ENCODE peak calls at places on chromosome 16, in six cellular contexts. One of them, this sample, is unnamed.

GRCh38 chr16:63188076-63188771 is 1152.0 kb upstream of the CDH8 start:
- DNase-seq in HT-29: peak; percentile 7
- DNase-seq in A172: no peak
- DNase-seq in activated T-cell treated with anti-CD3 and anti-CD28 coated beads for 1 hour: no peak
- DNase-seq in effector CD8-positive, alpha-beta T cell: no peak
- DNase-seq in stimulated activated CD4-positive, alpha-beta T cell treated with anti-CD3 and anti-CD28 coated beads, Interleukin-15, amount 100 ng/mL, for 48 hours: no peak
- DNase-seq in this sample: no peak

GRCh38 chr16:20799599-20799998 is 6.7 kb downstream of the ERI2 start:
- DNase-seq in activated T-cell treated with anti-CD3 and anti-CD28 coated beads for 1 hour: no peak
- DNase-seq in effector CD8-positive, alpha-beta T cell: no peak
- DNase-seq in A172: peak; percentile 34
- DNase-seq in HT-29: peak; percentile 31
- DNase-seq in stimulated activated CD4-positive, alpha-beta T cell treated with anti-CD3 and anti-CD28 coated beads, Interleukin-15, amount 100 ng/mL, for 48 hours: no peak
- DNase-seq in this sample: no peak

GRCh38 chr16:54568897-54569807 is 282.6 kb upstream of the IRX3 start:
- DNase-seq in stimulated activated CD4-positive, alpha-beta T cell treated with anti-CD3 and anti-CD28 coated beads, Interleukin-15, amount 100 ng/mL, for 48 hours: no peak
- DNase-seq in activated T-cell treated with anti-CD3 and anti-CD28 coated beads for 1 hour: no peak
- DNase-seq in HT-29: no peak
- DNase-seq in effector CD8-positive, alpha-beta T cell: no peak
- DNase-seq in A172: peak; percentile 0
- DNase-seq in this sample: no peak

GRCh38 chr16:12406840-12407690 is 396.6 kb downstream of the CPPED1 start:
- DNase-seq in activated T-cell treated with anti-CD3 and anti-CD28 coated beads for 1 hour: no peak
- DNase-seq in HT-29: peak; percentile 34
- DNase-seq in stimulated activated CD4-positive, alpha-beta T cell treated with anti-CD3 and anti-CD28 coated beads, Interleukin-15, amount 100 ng/mL, for 48 hours: no peak
- DNase-seq in effector CD8-positive, alpha-beta T cell: no peak
- DNase-seq in A172: peak; percentile 39
- DNase-seq in this sample: no peak

GRCh38 chr16:13118091-13118490 is 216.7 kb downstream of the SHISA9 start:
- DNase-seq in effector CD8-positive, alpha-beta T cell: no peak
- DNase-seq in activated T-cell treated with anti-CD3 and anti-CD28 coated beads for 1 hour: no peak
- DNase-seq in HT-29: no peak
- DNase-seq in stimulated activated CD4-positive, alpha-beta T cell treated with anti-CD3 and anti-CD28 coated beads, Interleukin-15, amount 100 ng/mL, for 48 hours: no peak
- DNase-seq in A172: no peak
- DNase-seq in this sample: no peak

GRCh38 chr16:74730049-74730683 is 29.5 kb upstream of the MLKL start:
- DNase-seq in activated T-cell treated with anti-CD3 and anti-CD28 coated beads for 1 hour: no peak
- DNase-seq in stimulated activated CD4-positive, alpha-beta T cell treated with anti-CD3 and anti-CD28 coated beads, Interleukin-15, amount 100 ng/mL, for 48 hours: no peak
- DNase-seq in A172: peak; percentile 47
- DNase-seq in effector CD8-positive, alpha-beta T cell: no peak
- DNase-seq in HT-29: peak; percentile 88
- DNase-seq in this sample: no peak

GRCh38 chr16:72501739-72502653 is 330.0 kb upstream of the PMFBP1 start:
- DNase-seq in HT-29: peak; percentile 69
- DNase-seq in effector CD8-positive, alpha-beta T cell: peak; percentile 8
- DNase-seq in activated T-cell treated with anti-CD3 and anti-CD28 coated beads for 1 hour: no peak
- DNase-seq in A172: peak; percentile 62
- DNase-seq in stimulated activated CD4-positive, alpha-beta T cell treated with anti-CD3 and anti-CD28 coated beads, Interleukin-15, amount 100 ng/mL, for 48 hours: peak; percentile 1
- DNase-seq in this sample: no peak

GRCh38 chr16:61934591-61934990 is 101.6 kb downstream of the CDH8 start:
- DNase-seq in A172: no peak
- DNase-seq in HT-29: no peak
- DNase-seq in effector CD8-positive, alpha-beta T cell: no peak
- DNase-seq in stimulated activated CD4-positive, alpha-beta T cell treated with anti-CD3 and anti-CD28 coated beads, Interleukin-15, amount 100 ng/mL, for 48 hours: no peak
- DNase-seq in activated T-cell treated with anti-CD3 and anti-CD28 coated beads for 1 hour: no peak
- DNase-seq in this sample: no peak

GRCh38 chr16:23949630-23950290 is 114.0 kb downstream of the PRKCB start:
- DNase-seq in A172: no peak
- DNase-seq in HT-29: no peak
- DNase-seq in stimulated activated CD4-positive, alpha-beta T cell treated with anti-CD3 and anti-CD28 coated beads, Interleukin-15, amount 100 ng/mL, for 48 hours: no peak
- DNase-seq in effector CD8-positive, alpha-beta T cell: peak; percentile 41
- DNase-seq in activated T-cell treated with anti-CD3 and anti-CD28 coated beads for 1 hour: peak; percentile 43
- DNase-seq in this sample: peak; percentile 42

GRCh38 chr16:79926451-79927205 is 326.1 kb upstream of the MAF start:
- DNase-seq in effector CD8-positive, alpha-beta T cell: no peak
- DNase-seq in HT-29: no peak
- DNase-seq in stimulated activated CD4-positive, alpha-beta T cell treated with anti-CD3 and anti-CD28 coated beads, Interleukin-15, amount 100 ng/mL, for 48 hours: no peak
- DNase-seq in activated T-cell treated with anti-CD3 and anti-CD28 coated beads for 1 hour: no peak
- DNase-seq in A172: no peak
- DNase-seq in this sample: no peak

GRCh38 chr16:88721236-88721635 is 14.9 kb downstream of the CTU2 start:
- DNase-seq in activated T-cell treated with anti-CD3 and anti-CD28 coated beads for 1 hour: no peak
- DNase-seq in HT-29: no peak
- DNase-seq in A172: no peak
- DNase-seq in stimulated activated CD4-positive, alpha-beta T cell treated with anti-CD3 and anti-CD28 coated beads, Interleukin-15, amount 100 ng/mL, for 48 hours: no peak
- DNase-seq in effector CD8-positive, alpha-beta T cell: no peak
- DNase-seq in this sample: no peak

GRCh38 chr16:16071631-16072244 is 122.3 kb downstream of the ABCC1 start:
- DNase-seq in HT-29: no peak
- DNase-seq in activated T-cell treated with anti-CD3 and anti-CD28 coated beads for 1 hour: no peak
- DNase-seq in stimulated activated CD4-positive, alpha-beta T cell treated with anti-CD3 and anti-CD28 coated beads, Interleukin-15, amount 100 ng/mL, for 48 hours: no peak
- DNase-seq in A172: peak; percentile 48
- DNase-seq in effector CD8-positive, alpha-beta T cell: no peak
- DNase-seq in this sample: no peak

GRCh38 chr16:28067604-28068382 is 4.3 kb upstream of the GSG1L start:
- DNase-seq in effector CD8-positive, alpha-beta T cell: no peak
- DNase-seq in A172: peak; percentile 64
- DNase-seq in stimulated activated CD4-positive, alpha-beta T cell treated with anti-CD3 and anti-CD28 coated beads, Interleukin-15, amount 100 ng/mL, for 48 hours: no peak
- DNase-seq in HT-29: no peak
- DNase-seq in activated T-cell treated with anti-CD3 and anti-CD28 coated beads for 1 hour: no peak
- DNase-seq in this sample: no peak

GRCh38 chr16:84138824-84139627 is 6.0 kb downstream of the HSDL1 start:
- DNase-seq in activated T-cell treated with anti-CD3 and anti-CD28 coated beads for 1 hour: no peak
- DNase-seq in stimulated activated CD4-positive, alpha-beta T cell treated with anti-CD3 and anti-CD28 coated beads, Interleukin-15, amount 100 ng/mL, for 48 hours: no peak
- DNase-seq in effector CD8-positive, alpha-beta T cell: no peak
- DNase-seq in HT-29: peak; percentile 13
- DNase-seq in A172: peak; percentile 80
- DNase-seq in this sample: no peak

GRCh38 chr16:83040174-83040573 is 413.4 kb downstream of the CDH13 start:
- DNase-seq in effector CD8-positive, alpha-beta T cell: no peak
- DNase-seq in stimulated activated CD4-positive, alpha-beta T cell treated with anti-CD3 and anti-CD28 coated beads, Interleukin-15, amount 100 ng/mL, for 48 hours: no peak
- DNase-seq in activated T-cell treated with anti-CD3 and anti-CD28 coated beads for 1 hour: no peak
- DNase-seq in A172: peak; percentile 92
- DNase-seq in HT-29: no peak
- DNase-seq in this sample: no peak

GRCh38 chr16:53434436-53435065 is at the start of gene RBL2:
- DNase-seq in stimulated activated CD4-positive, alpha-beta T cell treated with anti-CD3 and anti-CD28 coated beads, Interleukin-15, amount 100 ng/mL, for 48 hours: peak; percentile 40
- DNase-seq in activated T-cell treated with anti-CD3 and anti-CD28 coated beads for 1 hour: peak; percentile 55
- DNase-seq in effector CD8-positive, alpha-beta T cell: peak; percentile 65
- DNase-seq in A172: peak; percentile 49
- DNase-seq in HT-29: peak; percentile 76
- DNase-seq in this sample: peak; percentile 73

GRCh38 chr16:57044931-57045693 is 47.3 kb upstream of the CPNE2 start:
- DNase-seq in activated T-cell treated with anti-CD3 and anti-CD28 coated beads for 1 hour: no peak
- DNase-seq in A172: no peak
- DNase-seq in stimulated activated CD4-positive, alpha-beta T cell treated with anti-CD3 and anti-CD28 coated beads, Interleukin-15, amount 100 ng/mL, for 48 hours: no peak
- DNase-seq in HT-29: no peak
- DNase-seq in effector CD8-positive, alpha-beta T cell: no peak
- DNase-seq in this sample: no peak

GRCh38 chr16:17460890-17461289 is 9.9 kb downstream of the XYLT1 start:
- DNase-seq in HT-29: no peak
- DNase-seq in stimulated activated CD4-positive, alpha-beta T cell treated with anti-CD3 and anti-CD28 coated beads, Interleukin-15, amount 100 ng/mL, for 48 hours: no peak
- DNase-seq in A172: no peak
- DNase-seq in activated T-cell treated with anti-CD3 and anti-CD28 coated beads for 1 hour: no peak
- DNase-seq in effector CD8-positive, alpha-beta T cell: no peak
- DNase-seq in this sample: no peak

GRCh38 chr16:21167929-21168602 is 9.6 kb downstream of the LDAF1 start:
- DNase-seq in A172: no peak
- DNase-seq in stimulated activated CD4-positive, alpha-beta T cell treated with anti-CD3 and anti-CD28 coated beads, Interleukin-15, amount 100 ng/mL, for 48 hours: no peak
- DNase-seq in activated T-cell treated with anti-CD3 and anti-CD28 coated beads for 1 hour: no peak
- DNase-seq in HT-29: no peak
- DNase-seq in effector CD8-positive, alpha-beta T cell: no peak
- DNase-seq in this sample: no peak

GRCh38 chr16:81901483-81901882 is 109.8 kb downstream of the SDR42E1 start:
- DNase-seq in activated T-cell treated with anti-CD3 and anti-CD28 coated beads for 1 hour: no peak
- DNase-seq in A172: no peak
- DNase-seq in effector CD8-positive, alpha-beta T cell: no peak
- DNase-seq in HT-29: peak; percentile 37
- DNase-seq in stimulated activated CD4-positive, alpha-beta T cell treated with anti-CD3 and anti-CD28 coated beads, Interleukin-15, amount 100 ng/mL, for 48 hours: no peak
- DNase-seq in this sample: no peak

GRCh38 chr16:74034862-74035261 is 261.8 kb upstream of the PSMD7 start:
- DNase-seq in HT-29: peak; percentile 35
- DNase-seq in A172: peak; percentile 8
- DNase-seq in stimulated activated CD4-positive, alpha-beta T cell treated with anti-CD3 and anti-CD28 coated beads, Interleukin-15, amount 100 ng/mL, for 48 hours: no peak
- DNase-seq in effector CD8-positive, alpha-beta T cell: no peak
- DNase-seq in activated T-cell treated with anti-CD3 and anti-CD28 coated beads for 1 hour: no peak
- DNase-seq in this sample: no peak

GRCh38 chr16:75860654-75861053 is 134.4 kb upstream of the CPHXL start:
- DNase-seq in effector CD8-positive, alpha-beta T cell: no peak
- DNase-seq in stimulated activated CD4-positive, alpha-beta T cell treated with anti-CD3 and anti-CD28 coated beads, Interleukin-15, amount 100 ng/mL, for 48 hours: no peak
- DNase-seq in HT-29: no peak
- DNase-seq in activated T-cell treated with anti-CD3 and anti-CD28 coated beads for 1 hour: no peak
- DNase-seq in A172: no peak
- DNase-seq in this sample: no peak

GRCh38 chr16:88464447-88465318 is 11.6 kb downstream of the ZFPM1 start:
- DNase-seq in stimulated activated CD4-positive, alpha-beta T cell treated with anti-CD3 and anti-CD28 coated beads, Interleukin-15, amount 100 ng/mL, for 48 hours: no peak
- DNase-seq in HT-29: no peak
- DNase-seq in activated T-cell treated with anti-CD3 and anti-CD28 coated beads for 1 hour: no peak
- DNase-seq in effector CD8-positive, alpha-beta T cell: no peak
- DNase-seq in A172: no peak
- DNase-seq in this sample: no peak

GRCh38 chr16:709651-710499 is 4.3 kb upstream of the FBXL16 start:
- DNase-seq in HT-29: peak; percentile 64
- DNase-seq in effector CD8-positive, alpha-beta T cell: no peak
- DNase-seq in activated T-cell treated with anti-CD3 and anti-CD28 coated beads for 1 hour: no peak
- DNase-seq in stimulated activated CD4-positive, alpha-beta T cell treated with anti-CD3 and anti-CD28 coated beads, Interleukin-15, amount 100 ng/mL, for 48 hours: no peak
- DNase-seq in A172: peak; percentile 92
- DNase-seq in this sample: no peak

GRCh38 chr16:66366433-66367299 is at the start of gene CDH5:
- DNase-seq in stimulated activated CD4-positive, alpha-beta T cell treated with anti-CD3 and anti-CD28 coated beads, Interleukin-15, amount 100 ng/mL, for 48 hours: no peak
- DNase-seq in A172: no peak
- DNase-seq in effector CD8-positive, alpha-beta T cell: no peak
- DNase-seq in activated T-cell treated with anti-CD3 and anti-CD28 coated beads for 1 hour: no peak
- DNase-seq in HT-29: no peak
- DNase-seq in this sample: no peak

GRCh38 chr16:74842413-74842812 is 67.8 kb upstream of the FA2H start:
- DNase-seq in A172: no peak
- DNase-seq in HT-29: no peak
- DNase-seq in stimulated activated CD4-positive, alpha-beta T cell treated with anti-CD3 and anti-CD28 coated beads, Interleukin-15, amount 100 ng/mL, for 48 hours: no peak
- DNase-seq in effector CD8-positive, alpha-beta T cell: no peak
- DNase-seq in activated T-cell treated with anti-CD3 and anti-CD28 coated beads for 1 hour: no peak
- DNase-seq in this sample: no peak

GRCh38 chr16:23365602-23366240 is 63.6 kb downstream of the SCNN1B start:
- DNase-seq in stimulated activated CD4-positive, alpha-beta T cell treated with anti-CD3 and anti-CD28 coated beads, Interleukin-15, amount 100 ng/mL, for 48 hours: no peak
- DNase-seq in activated T-cell treated with anti-CD3 and anti-CD28 coated beads for 1 hour: no peak
- DNase-seq in A172: no peak
- DNase-seq in effector CD8-positive, alpha-beta T cell: no peak
- DNase-seq in HT-29: no peak
- DNase-seq in this sample: no peak

GRCh38 chr16:27852116-27852515 is 211.4 kb downstream of the GSG1L start:
- DNase-seq in A172: no peak
- DNase-seq in effector CD8-positive, alpha-beta T cell: no peak
- DNase-seq in stimulated activated CD4-positive, alpha-beta T cell treated with anti-CD3 and anti-CD28 coated beads, Interleukin-15, amount 100 ng/mL, for 48 hours: no peak
- DNase-seq in HT-29: no peak
- DNase-seq in activated T-cell treated with anti-CD3 and anti-CD28 coated beads for 1 hour: no peak
- DNase-seq in this sample: no peak

GRCh38 chr16:1981972-1982574 is 804 bp upstream of the NOXO1 start:
- DNase-seq in A172: no peak
- DNase-seq in stimulated activated CD4-positive, alpha-beta T cell treated with anti-CD3 and anti-CD28 coated beads, Interleukin-15, amount 100 ng/mL, for 48 hours: no peak
- DNase-seq in activated T-cell treated with anti-CD3 and anti-CD28 coated beads for 1 hour: no peak
- DNase-seq in effector CD8-positive, alpha-beta T cell: no peak
- DNase-seq in HT-29: peak; percentile 94
- DNase-seq in this sample: no peak

GRCh38 chr16:79651363-79651762 is 50.8 kb upstream of the MAF start:
- DNase-seq in stimulated activated CD4-positive, alpha-beta T cell treated with anti-CD3 and anti-CD28 coated beads, Interleukin-15, amount 100 ng/mL, for 48 hours: no peak
- DNase-seq in A172: peak; percentile 55
- DNase-seq in HT-29: no peak
- DNase-seq in effector CD8-positive, alpha-beta T cell: no peak
- DNase-seq in activated T-cell treated with anti-CD3 and anti-CD28 coated beads for 1 hour: no peak
- DNase-seq in this sample: no peak